ENCODE peak calls at places on chromosomes 4 and X, in nine cellular contexts. Z is NT2/D1, E is psoas muscle, K is stomach, V is A673, S is Caco-2, O is Panc1, J is gastrocnemius medialis, X is mesenchymal stem cell. M is an unnamed sample.

GRCh38 chr4:90841676-90842075 is 714.5 kb downstream of the CCSER1 start:
- DNase-seq in Z (no peak), E (no peak), K (no peak), V (no peak), S (no peak), O (no peak), J (no peak), X (no peak), M (no peak)

GRCh38 chr4:107131295-107131694 is 95.2 kb upstream of the DKK2 start:
- DNase-seq in Z (no peak), E (no peak), K (no peak), V (no peak), S (no peak), O (no peak), J (no peak), X (no peak), M (no peak)

GRCh38 chr4:113835005-113835404 is 73.5 kb upstream of the CAMK2D start:
- DNase-seq in Z (no peak), E (no peak), K (no peak), V (peak; percentile 21), S (no peak), O (no peak), J (no peak), X (peak; percentile 64), M (no peak)

GRCh38 chr4:99151931-99152448 is 7.9 kb upstream of the ADH4 start:
- DNase-seq in Z (no peak), E (no peak), K (no peak), V (no peak), S (no peak), O (no peak), J (no peak), X (no peak), M (no peak)

GRCh38 chr4:114036426-114036825 is 57.0 kb upstream of the ARSJ start:
- DNase-seq in Z (no peak), E (no peak), K (no peak), V (no peak), S (no peak), O (no peak), J (no peak), X (no peak), M (no peak)

GRCh38 chr4:2259036-2259540 is 2.8 kb downstream of the MXD4 start:
- DNase-seq in Z (no peak), E (peak; percentile 54), K (peak; percentile 25), V (no peak), S (peak; percentile 31), O (no peak), J (peak; percentile 1), X (no peak), M (peak; percentile 41)

GRCh38 chr4:146260521-146260920 is 46.2 kb downstream of the REELD1 start:
- DNase-seq in Z (no peak), E (no peak), K (peak; percentile 54), V (no peak), S (no peak), O (no peak), J (no peak), X (no peak), M (no peak)

GRCh38 chr4:106796866-106797265 is 239.2 kb downstream of the DKK2 start:
- DNase-seq in Z (no peak), E (no peak), K (no peak), V (no peak), S (no peak), O (no peak), J (no peak), X (peak; percentile 43), M (no peak)

GRCh38 chr4:99414401-99414800 is 20.7 kb downstream of the ADH7 start:
- DNase-seq in Z (no peak), E (no peak), K (no peak), V (no peak), S (no peak), O (no peak), J (no peak), X (no peak), M (no peak)

GRCh38 chrX:2283111-2283847 is 217.5 kb downstream of the DHRSX start:
- DNase-seq in Z (no peak), E (no peak), K (no peak), V (peak; percentile 42), S (no peak), O (no peak), J (no peak), X (no peak), M (no peak)

GRCh38 chrX:79524642-79525041 is 157.5 kb upstream of the ITM2A start:
- DNase-seq in Z (no peak), E (no peak), K (no peak), V (peak; percentile 50), S (no peak), O (no peak), J (no peak), X (no peak), M (no peak)

GRCh38 chr4:83348074-83348473 is 13.4 kb upstream of the HPSE start:
- DNase-seq in Z (no peak), E (no peak), K (no peak), V (no peak), S (no peak), O (no peak), J (no peak), X (no peak), M (no peak)

GRCh38 chrX:123201720-123202119 is 17.6 kb downstream of the GRIA3 start:
- DNase-seq in Z (no peak), E (no peak), K (no peak), V (no peak), S (no peak), O (no peak), J (no peak), X (no peak), M (no peak)

GRCh38 chr4:41977709-41978108 is 3.8 kb upstream of the DCAF4L1 start:
- DNase-seq in Z (no peak), E (no peak), K (no peak), V (no peak), S (no peak), O (no peak), J (no peak), X (peak; percentile 38), M (no peak)

GRCh38 chr4:41976775-41977516 is 4.6 kb upstream of the DCAF4L1 start:
- DNase-seq in Z (no peak), E (no peak), K (no peak), V (no peak), S (no peak), O (no peak), J (no peak), X (peak; percentile 45), M (no peak)

GRCh38 chr4:41969666-41970065 is 11.9 kb upstream of the DCAF4L1 start:
- DNase-seq in Z (no peak), E (no peak), K (no peak), V (no peak), S (no peak), O (no peak), J (no peak), X (no peak), M (no peak)

DNA sequence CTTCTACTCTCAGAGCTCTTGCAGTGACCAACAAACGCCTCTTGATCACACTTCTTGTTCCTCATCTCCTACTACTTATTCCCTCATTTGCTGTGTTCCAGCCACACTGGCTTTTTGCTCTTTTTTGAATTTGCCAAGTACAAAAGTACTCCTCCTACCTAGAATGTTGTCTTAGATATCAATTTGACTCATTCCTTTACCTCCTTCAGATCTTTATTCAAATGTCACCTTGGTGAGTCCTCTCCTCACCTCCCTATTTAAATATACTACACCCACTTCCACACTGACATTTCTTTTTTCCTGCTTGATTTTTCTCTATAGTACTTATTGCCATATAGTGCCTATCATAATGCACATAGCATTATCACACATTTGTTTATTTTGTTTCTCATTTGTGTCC is 6.2 kb upstream of the DCAF4L1 start:
- DNase-seq in Z (no peak), E (no peak), K (no peak), V (no peak), S (no peak), O (no peak), J (no peak), X (no peak), M (no peak)
- H3K9me3 ChIP-seq in Z (peaks cover 21% of the 10 kb centered on the region), E (no peaks in the 10 kb centered on the region), K (no peaks in the 10 kb centered on the region), V (no peaks in the 10 kb centered on the region), S (no peaks in the 10 kb centered on the region), O (no peaks in the 10 kb centered on the region), J (no peaks in the 10 kb centered on the region), X (no peaks in the 10 kb centered on the region), M (no peaks in the 10 kb centered on the region)

GRCh38 chrX:40010550-40011364 is 87.0 kb downstream of the BCOR start:
- DNase-seq in Z (no peak), E (no peak), K (no peak), V (peak; percentile 51), S (no peak), O (no peak), J (no peak), X (peak; percentile 44), M (no peak)
- H3K4me1 ChIP-seq in Z (peaks cover 19% of the 10 kb centered on the region), E (peaks cover 6% of the 10 kb centered on the region), K (peaks cover 55% of the 10 kb centered on the region), V (peaks cover 22% of the 10 kb centered on the region), S (peaks cover 20% of the 10 kb centered on the region), O (peaks cover 3% of the 10 kb centered on the region), J (peaks cover 7% of the 10 kb centered on the region), X (peaks cover 56% of the 10 kb centered on the region), M (peaks cover 10% of the 10 kb centered on the region)

GRCh38 chrX:81215685-81216084 is 13.8 kb downstream of the SH3BGRL start:
- DNase-seq in Z (no peak), E (no peak), K (no peak), V (no peak), S (no peak), O (no peak), J (no peak), X (no peak), M (no peak)
- H3K9me3 ChIP-seq in Z (no peaks in the 10 kb centered on the region), E (no peaks in the 10 kb centered on the region), K (no peaks in the 10 kb centered on the region), V (no peaks in the 10 kb centered on the region), S (no peaks in the 10 kb centered on the region), O (no peaks in the 10 kb centered on the region), J (no peaks in the 10 kb centered on the region), X (no peaks in the 10 kb centered on the region), M (no peaks in the 10 kb centered on the region)

GRCh38 chr4:6692806-6693205 is 872 bp upstream of the S100P start:
- DNase-seq in Z (no peak), E (no peak), K (no peak), V (no peak), S (peak; percentile 48), O (no peak), J (no peak), X (no peak), M (no peak)
- H3K4me1 ChIP-seq in Z (peaks cover 37% of the 10 kb centered on the region), E (peaks cover 16% of the 10 kb centered on the region), K (peaks cover 70% of the 10 kb centered on the region), V (no peaks in the 10 kb centered on the region), S (peaks cover 66% of the 10 kb centered on the region), O (peaks cover 60% of the 10 kb centered on the region), J (peaks cover 7% of the 10 kb centered on the region), X (peaks cover 30% of the 10 kb centered on the region), M (peaks cover 97% of the 10 kb centered on the region)

DNA sequence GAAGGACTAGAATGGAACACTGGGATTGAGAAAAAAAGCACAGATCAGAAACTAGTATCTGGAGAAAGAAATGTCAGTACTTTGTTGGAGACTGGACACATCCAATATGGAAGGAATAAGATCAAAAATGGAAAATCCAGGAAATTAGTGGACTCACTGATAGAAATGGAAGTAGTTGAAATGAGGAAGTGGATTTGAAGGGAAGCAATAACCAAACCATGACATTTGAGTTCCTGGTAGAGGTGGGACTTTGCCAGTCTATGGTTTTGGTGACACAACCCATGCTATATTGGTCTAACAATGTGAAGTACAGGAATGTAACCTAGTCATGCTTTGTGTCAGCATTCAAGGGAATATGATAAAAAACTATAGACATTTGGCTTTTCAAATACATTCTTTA is 112.8 kb downstream of the TMA16 start:
- DNase-seq in Z (no peak), E (no peak), K (no peak), V (no peak), S (no peak), O (no peak), J (no peak), X (no peak), M (no peak)
- H3K9me3 ChIP-seq in Z (no peaks in the 10 kb centered on the region), E (no peaks in the 10 kb centered on the region), K (no peaks in the 10 kb centered on the region), V (no peaks in the 10 kb centered on the region), S (no peaks in the 10 kb centered on the region), O (no peaks in the 10 kb centered on the region), J (no peaks in the 10 kb centered on the region), X (no peaks in the 10 kb centered on the region), M (no peaks in the 10 kb centered on the region)

M was measured in CD8-positive, alpha-beta memory T cell.